ENCODE peak calls at places on chromosomes 3 and 15, in seven cellular contexts. P is NCI-H1105, A is LoVo, N is H9, J is fibroblast of lung, R is body of pancreas, C is neural crest cell. H is an unnamed sample.
A peak's percentile ranks its signal among the peaks of the same experiment; 100 is the strongest.

GRCh38 chr3:163490119-163490518 is 1588.2 kb downstream of the SI start:
- DNase-seq in P (peak; percentile 19), A (peak; percentile 31), N (peak; percentile 85), J (peak; percentile 25), R (peak; percentile 44), C (peak; percentile 21), H (no peak)

GRCh38 chr15:37009288-37009687 is 91.1 kb downstream of the MEIS2 start:
- DNase-seq in P (no peak), A (no peak), N (no peak), J (no peak), R (no peak), C (no peak), H (peak; percentile 56)

GRCh38 chr15:62059108-62059817 is 984 bp downstream of the VPS13C start:
- DNase-seq in P (no peak), A (no peak), N (no peak), J (no peak), R (no peak), C (no peak), H (no peak)

GRCh38 chr3:133237380-133237779 is 162.5 kb upstream of the BFSP2 start:
- DNase-seq in P (no peak), A (no peak), N (no peak), J (no peak), R (no peak), C (no peak), H (no peak)

GRCh38 chr3:88036221-88036620 is 22.6 kb downstream of the CGGBP1 start:
- DNase-seq in P (no peak), A (no peak), N (no peak), J (no peak), R (no peak), C (no peak), H (no peak)

GRCh38 chr3:97340940-97341339 is 423.6 kb upstream of the ARL6 start:
- DNase-seq in P (no peak), A (no peak), N (peak; percentile 28), J (no peak), R (no peak), C (no peak), H (no peak)

GRCh38 chr15:53246404-53246803 is 456.3 kb upstream of the ONECUT1 start:
- DNase-seq in P (no peak), A (no peak), N (no peak), J (no peak), R (no peak), C (no peak), H (no peak)

GRCh38 chr15:83057002-83057401 is 10.1 kb downstream of the BTBD1 start:
- DNase-seq in P (no peak), A (no peak), N (no peak), J (no peak), R (no peak), C (no peak), H (no peak)

GRCh38 chr3:65042675-65043074 is 354.9 kb upstream of the ADAMTS9 start:
- DNase-seq in P (no peak), A (no peak), N (no peak), J (no peak), R (no peak), C (no peak), H (no peak)

GRCh38 chr3:114178770-114179368 is at the start of gene DRD3:
- DNase-seq in P (no peak), A (no peak), N (peak; percentile 62), J (peak; percentile 56), R (no peak), C (peak; percentile 51), H (no peak)

GRCh38 chr15:99106417-99107220 is 1.7 kb downstream of the SYNM start:
- DNase-seq in P (no peak), A (no peak), N (no peak), J (peak; percentile 98), R (peak; percentile 48), C (no peak), H (no peak)

GRCh38 chr15:80242132-80242769 is 9.8 kb downstream of the CTXND1 start:
- DNase-seq in P (no peak), A (peak; percentile 11), N (peak; percentile 84), J (peak; percentile 18), R (no peak), C (peak; percentile 20), H (peak; percentile 15)

GRCh38 chr15:99476413-99477222 is 89.2 kb upstream of the MEF2A start:
- DNase-seq in P (no peak), A (no peak), N (no peak), J (peak; percentile 99), R (no peak), C (no peak), H (no peak)

GRCh38 chr3:194573680-194574437 is 59.4 kb downstream of the TMEM44 start:
- DNase-seq in P (peak; percentile 5), A (no peak), N (peak; percentile 68), J (peak; percentile 72), R (no peak), C (peak; percentile 19), H (peak; percentile 45)

GRCh38 chr3:15326037-15326436 is 6.3 kb downstream of the SH3BP5 start:
- DNase-seq in P (no peak), A (no peak), N (no peak), J (no peak), R (no peak), C (no peak), H (no peak)

GRCh38 chr15:48984811-48985352 is 21.2 kb upstream of the SHC4 start:
- DNase-seq in P (no peak), A (no peak), N (no peak), J (no peak), R (no peak), C (no peak), H (no peak)

GRCh38 chr3:138640537-138640936 is 32.0 kb downstream of the FAIM start:
- DNase-seq in P (no peak), A (no peak), N (no peak), J (no peak), R (no peak), C (no peak), H (no peak)

GRCh38 chr3:8486945-8487344 is 14.7 kb upstream of the LMCD1 start:
- DNase-seq in P (no peak), A (no peak), N (no peak), J (no peak), R (no peak), C (no peak), H (no peak)

GRCh38 chr15:44427756-44428724 is 611 bp downstream of the CTDSPL2 start:
- DNase-seq in P (peak; percentile 41), A (peak; percentile 69), N (no peak), J (no peak), R (no peak), C (no peak), H (peak; percentile 78)

GRCh38 chr15:92527197-92527596 is 128.4 kb downstream of the FAM174B start:
- DNase-seq in P (no peak), A (no peak), N (no peak), J (peak; percentile 24), R (peak; percentile 51), C (no peak), H (peak; percentile 17)

GRCh38 chr15:31080618-31081017 is 20.9 kb downstream of the TRPM1 start:
- DNase-seq in P (no peak), A (peak; percentile 50), N (peak; percentile 91), J (peak; percentile 48), R (peak; percentile 31), C (peak; percentile 64), H (no peak)

GRCh38 chr3:14633417-14633816 is 18.1 kb upstream of the CCDC174 start:
- DNase-seq in P (no peak), A (no peak), N (no peak), J (no peak), R (no peak), C (no peak), H (no peak)

GRCh38 chr15:71116366-71116765 is 1.1 kb downstream of the THSD4 start:
- DNase-seq in P (no peak), A (peak; percentile 37), N (no peak), J (no peak), R (no peak), C (no peak), H (no peak)

GRCh38 chr3:65945953-65946352 is 92.8 kb downstream of the MAGI1 start:
- DNase-seq in P (no peak), A (no peak), N (no peak), J (no peak), R (no peak), C (no peak), H (no peak)

GRCh38 chr15:83747050-83747717 is 93.3 kb downstream of the ADAMTSL3 start:
- DNase-seq in P (no peak), A (no peak), N (peak; percentile 42), J (peak; percentile 75), R (no peak), C (no peak), H (no peak)

GRCh38 chr3:175911937-175912336 is 1052.8 kb downstream of the NAALADL2 start:
- DNase-seq in P (no peak), A (no peak), N (no peak), J (no peak), R (no peak), C (no peak), H (no peak)

GRCh38 chr3:99108508-99108907 is 207.0 kb upstream of the DCBLD2 start:
- DNase-seq in P (no peak), A (no peak), N (no peak), J (peak; percentile 96), R (no peak), C (no peak), H (no peak)

H was measured in NCI-H774.